ENCODE peak calls at places on chromosome 17, in six cellular contexts. P is left lung, R is thoracic aorta, Y is right lobe of liver, F is tibial artery, S is right atrium auricular region. J is an unnamed sample.

GRCh38 chr17:59837362-59838195 is 55.2 kb downstream of the TUBD1 start:
- DNase-seq in P (peak; percentile 69), R (peak; percentile 78), Y (peak; percentile 82), F (peak; percentile 81), S (peak; percentile 82), J (peak; percentile 98)

GRCh38 chr17:51761105-51761504 is 397.4 kb downstream of the CA10 start:
- DNase-seq in P (no peak), R (no peak), Y (no peak), F (no peak), S (no peak), J (no peak)

GRCh38 chr17:35245196-35245486 is 2.3 kb downstream of the SLFN5 start:
- DNase-seq in P (no peak), R (no peak), Y (no peak), F (no peak), S (no peak), J (peak; percentile 94)

GRCh38 chr17:40107266-40107980 is 7.0 kb upstream of the NR1D1 start:
- DNase-seq in P (no peak), R (no peak), Y (no peak), F (no peak), S (no peak), J (no peak)

GRCh38 chr17:67221062-67221998 is 23.7 kb downstream of the HELZ start:
- DNase-seq in P (no peak), R (no peak), Y (no peak), F (no peak), S (no peak), J (no peak)

GRCh38 chr17:65629234-65629690 is 67.8 kb upstream of the AXIN2 start:
- DNase-seq in P (no peak), R (no peak), Y (no peak), F (no peak), S (no peak), J (peak; percentile 6)

GRCh38 chr17:61492759-61493526 is 40.7 kb downstream of the TBX4 start:
- DNase-seq in P (no peak), R (no peak), Y (no peak), F (no peak), S (no peak), J (peak; percentile 55)

GRCh38 chr17:57114085-57114673 is 29.1 kb downstream of the AKAP1 start:
- DNase-seq in P (no peak), R (no peak), Y (peak; percentile 59), F (no peak), S (no peak), J (no peak)

GRCh38 chr17:42844271-42844670 is at the start of gene AOC2:
- DNase-seq in P (no peak), R (no peak), Y (no peak), F (no peak), S (peak; percentile 49), J (peak; percentile 7)

GRCh38 chr17:75504347-75505151 is 10.8 kb downstream of the CASKIN2 start:
- DNase-seq in P (no peak), R (no peak), Y (peak; percentile 88), F (peak; percentile 65), S (no peak), J (no peak)

GRCh38 chr17:43028221-43028861 is 3.3 kb downstream of the RND2 start:
- DNase-seq in P (no peak), R (no peak), Y (no peak), F (no peak), S (no peak), J (no peak)

GRCh38 chr17:38879878-38880727 is 10.2 kb downstream of the LASP1 start:
- DNase-seq in P (no peak), R (no peak), Y (no peak), F (no peak), S (peak; percentile 77), J (peak; percentile 81)

GRCh38 chr17:74968361-74968780 is 4.2 kb downstream of the HID1 start:
- DNase-seq in P (no peak), R (no peak), Y (no peak), F (no peak), S (no peak), J (no peak)

GRCh38 chr17:4498461-4499397 is at the start of gene SPNS2:
- DNase-seq in P (peak; percentile 53), R (no peak), Y (peak; percentile 86), F (peak; percentile 78), S (no peak), J (peak; percentile 38)

GRCh38 chr17:7380321-7380720 is 568 bp upstream of the TNK1 start:
- DNase-seq in P (peak; percentile 52), R (no peak), Y (peak; percentile 84), F (no peak), S (peak; percentile 69), J (peak; percentile 84)

GRCh38 chr17:78359216-78359935 is 501 bp downstream of the SOCS3 start:
- DNase-seq in P (peak; percentile 57), R (no peak), Y (no peak), F (peak; percentile 75), S (no peak), J (no peak)

GRCh38 chr17:16969931-16970906 is 1.7 kb downstream of the TNFRSF13B start:
- DNase-seq in P (no peak), R (no peak), Y (no peak), F (no peak), S (no peak), J (no peak)

GRCh38 chr17:16968786-16969185 is 3.1 kb downstream of the TNFRSF13B start:
- DNase-seq in P (no peak), R (no peak), Y (no peak), F (no peak), S (no peak), J (no peak)

GRCh38 chr17:16973760-16974540 is 2.0 kb upstream of the TNFRSF13B start:
- DNase-seq in P (no peak), R (no peak), Y (no peak), F (no peak), S (no peak), J (no peak)

GRCh38 chr17:16972346-16972745 is 428 bp upstream of the TNFRSF13B start:
- DNase-seq in P (no peak), R (no peak), Y (no peak), F (no peak), S (no peak), J (no peak)

GRCh38 chr17:16971458-16972338 is at the start of gene TNFRSF13B:
- DNase-seq in P (no peak), R (no peak), Y (no peak), F (no peak), S (no peak), J (no peak)
- H3K4me3 ChIP-seq in P (no peak within 1 kb of the TSS), R (no peak within 1 kb of the TSS), Y (no peak within 1 kb of the TSS), F (no peak within 1 kb of the TSS), S (no peak within 1 kb of the TSS), J (no peak within 1 kb of the TSS)

GRCh38 chr17:58447039-58447975 is 30.0 kb upstream of the RNF43 start:
- DNase-seq in P (peak; percentile 71), R (no peak), Y (peak; percentile 78), F (no peak), S (no peak), J (peak; percentile 68)
- TF ChIP-seq CTCF in P (peak; percentile 63), R (peak; percentile 15), Y (peak; percentile 90), F (peak; percentile 15), S (no peak), J (peak; percentile 89)

GRCh38 chr17:12137859-12138258 is 117.2 kb downstream of the MAP2K4 start:
- DNase-seq in P (no peak), R (no peak), Y (no peak), F (no peak), S (no peak), J (no peak)

GRCh38 chr17:12136243-12136642 is 115.6 kb downstream of the MAP2K4 start:
- DNase-seq in P (no peak), R (no peak), Y (no peak), F (no peak), S (no peak), J (no peak)

GRCh38 chr17:12136646-12137045 is 116.0 kb downstream of the MAP2K4 start:
- DNase-seq in P (no peak), R (no peak), Y (no peak), F (no peak), S (no peak), J (no peak)

DNA sequence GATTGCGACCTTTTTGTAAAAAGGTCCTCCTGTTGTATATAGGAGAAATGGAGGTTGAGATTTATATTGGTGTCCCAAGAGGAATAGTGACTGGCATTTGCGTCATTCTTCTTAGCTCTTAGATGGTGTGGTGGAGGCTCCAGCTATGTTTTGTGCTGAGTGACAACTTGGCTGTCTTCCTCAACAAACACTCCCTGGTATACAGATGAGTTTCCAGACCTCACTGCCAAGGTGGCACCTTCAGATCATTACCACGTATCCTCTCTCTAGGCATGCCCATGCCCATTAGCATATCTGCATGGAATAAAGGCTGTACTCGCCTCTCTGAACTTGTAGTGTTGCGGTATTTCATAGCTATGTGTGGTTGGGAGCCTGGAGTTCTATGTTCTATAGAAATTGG is 120.0 kb downstream of the MAP2K4 start:
- DNase-seq in P (no peak), R (no peak), Y (no peak), F (no peak), S (no peak), J (no peak)
- H3K4me3 ChIP-seq in P (no peak overlapping the region), R (no peak overlapping the region), Y (no peak overlapping the region), F (no peak overlapping the region), S (no peak overlapping the region), J (no peak overlapping the region)

GRCh38 chr17:73205326-73205980 is 12.6 kb downstream of the COG1 start:
- DNase-seq in P (no peak), R (no peak), Y (no peak), F (no peak), S (no peak), J (no peak)
- TF ChIP-seq CTCF in P (no peak), R (no peak), Y (no peak), F (no peak), S (no peak), J (no peak)

GRCh38 chr17:49576121-49576905 is 642 bp downstream of the NXPH3 start:
- DNase-seq in P (no peak), R (no peak), Y (no peak), F (peak; percentile 86), S (no peak), J (peak; percentile 77)

GRCh38 chr17:49575524-49576120 is at the start of gene NXPH3:
- DNase-seq in P (peak; percentile 65), R (no peak), Y (no peak), F (peak; percentile 91), S (peak; percentile 67), J (peak; percentile 35)

GRCh38 chr17:49573510-49574282 is 2.0 kb upstream of the NXPH3 start:
- DNase-seq in P (no peak), R (no peak), Y (no peak), F (peak; percentile 72), S (no peak), J (no peak)

GRCh38 chr17:49574283-49574892 is 1.3 kb upstream of the NXPH3 start:
- DNase-seq in P (no peak), R (no peak), Y (no peak), F (peak; percentile 78), S (no peak), J (no peak)

GRCh38 chr17:49574945-49575523 is 637 bp upstream of the NXPH3 start:
- DNase-seq in P (no peak), R (no peak), Y (no peak), F (no peak), S (no peak), J (no peak)
- H3K4me3 ChIP-seq in P (peak overlapping the region; percentile 9), R (peak overlapping the region; percentile 95), Y (peak overlapping the region; percentile 45), F (peak overlapping the region; percentile 91), S (peak overlapping the region; percentile 68), J (no peak overlapping the region)

J was measured in foreskin fibroblast.